ENCODE peak calls at places on chromosomes 13 and 19, in six cellular contexts. K is upper lobe of right lung, A is Caco-2, X is gastrocnemius medialis, I is DND-41, M is BJ. H is an unnamed sample.

GRCh38 chr19:46714523-46715106 is 2.3 kb downstream of the PRKD2 start:
- DNase-seq in M (no peak), I (no peak), K (no peak), A (peak; percentile 34), X (no peak), H (no peak)

GRCh38 chr13:100506600-100507422 is 81.8 kb downstream of the GGACT start:
- DNase-seq in A (no peak), K (no peak), X (no peak), M (no peak), I (no peak), H (no peak)

GRCh38 chr19:14580623-14581237 is 2.2 kb upstream of the CLEC17A start:
- DNase-seq in X (no peak), K (no peak), A (no peak), I (no peak), M (no peak), H (no peak)

GRCh38 chr19:45117167-45117594 is 24.2 kb downstream of the PPP1R37 start:
- DNase-seq in K (peak; percentile 80), A (no peak), X (no peak), M (no peak), I (peak; percentile 88), H (no peak)

GRCh38 chr13:40503966-40504591 is 162.4 kb downstream of the FOXO1 start:
- DNase-seq in I (no peak), K (no peak), M (peak; percentile 53), X (no peak), A (peak; percentile 80), H (peak; percentile 93)

GRCh38 chr13:113656831-113657671 is 947 bp downstream of the ATP4B start:
- DNase-seq in I (no peak), A (peak; percentile 28), M (no peak), K (peak; percentile 60), X (no peak), H (no peak)

GRCh38 chr19:42121666-42122069 is 10.6 kb downstream of the POU2F2 start:
- DNase-seq in M (peak; percentile 43), X (no peak), A (no peak), I (peak; percentile 35), K (no peak), H (no peak)

GRCh38 chr13:81639984-81640582 is 1299.2 kb upstream of the SPRY2 start:
- DNase-seq in M (no peak), A (peak; percentile 38), K (no peak), I (no peak), X (no peak), H (no peak)

GRCh38 chr19:31261651-31262331 is 87.4 kb downstream of the TSHZ3 start:
- DNase-seq in M (no peak), I (no peak), K (no peak), X (no peak), A (no peak), H (no peak)

DNA sequence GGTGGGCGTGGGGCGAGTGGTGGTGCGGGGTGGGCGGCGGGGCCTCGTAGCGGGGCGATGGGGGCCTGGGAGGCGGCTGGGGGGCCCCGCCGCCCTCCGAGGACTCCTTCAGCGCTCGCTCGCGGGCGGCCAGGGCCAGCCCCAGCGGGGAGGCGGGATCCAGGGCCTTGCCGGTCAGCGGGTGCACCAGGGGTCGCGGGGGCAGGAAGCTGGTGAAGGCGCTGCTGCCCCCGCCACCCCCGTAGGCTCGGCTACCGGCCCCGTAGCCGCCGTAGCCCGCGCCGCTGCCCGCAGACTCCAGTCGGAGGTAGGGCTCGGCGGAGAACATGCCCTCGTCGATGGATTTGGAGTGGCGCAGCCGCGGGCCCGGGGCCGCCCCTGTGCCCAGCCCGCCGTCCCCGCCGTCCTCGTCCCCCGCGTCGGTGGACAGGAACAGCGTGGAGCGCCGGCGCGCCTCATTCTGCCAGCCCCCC is 18.6 kb downstream of the C19orf81 start:
- DNase-seq in I (no peak), X (no peak), M (no peak), A (no peak), K (no peak), H (no peak)
- H3K4me3 ChIP-seq in I (no peak overlapping the region), X (no peak overlapping the region), M (no peak overlapping the region), A (no peak overlapping the region), K (no peak overlapping the region), H (no peak overlapping the region)

GRCh38 chr13:30111810-30112209 is 195.5 kb downstream of the KATNAL1 start:
- DNase-seq in X (no peak), A (no peak), M (no peak), K (no peak), I (peak; percentile 50), H (no peak)
- TF ChIP-seq CTCF in X (no peak), A (peak; percentile 37), M (peak; percentile 36), K (peak; percentile 7), I (peak; percentile 53), H (peak; percentile 37)

DNA sequence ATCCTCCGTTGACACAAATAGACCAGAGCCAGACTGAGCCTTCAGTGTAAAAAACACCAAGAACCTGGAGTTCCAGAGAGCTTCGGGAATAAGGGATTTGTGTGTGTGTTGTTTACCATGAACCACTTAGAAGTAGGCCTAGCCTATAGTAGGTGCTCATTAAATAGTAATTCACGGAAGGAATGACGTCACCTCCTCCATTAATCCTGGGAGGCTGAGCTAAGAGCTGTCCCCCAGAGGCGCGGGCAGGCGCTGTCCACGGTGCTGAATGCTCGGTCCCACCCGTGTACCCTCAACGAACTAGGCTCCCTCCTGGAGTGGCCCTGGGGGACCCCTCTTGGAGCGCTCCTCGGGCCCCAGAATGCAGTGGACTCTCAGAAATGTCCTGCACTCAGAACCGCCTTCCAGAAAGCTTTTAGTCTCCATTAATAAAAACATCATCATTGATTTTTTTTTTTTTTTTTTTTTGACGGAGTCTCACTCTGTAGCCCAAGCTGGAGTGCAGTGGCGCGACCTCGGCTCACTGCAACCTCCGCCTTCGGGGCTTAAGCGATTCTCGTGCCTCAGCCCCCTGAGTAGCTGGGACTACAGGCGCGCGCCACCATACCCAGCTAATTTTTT is 6.5 kb downstream of the UNC13A start:
- DNase-seq in M (no peak), X (no peak), K (no peak), A (no peak), I (peak; percentile 69), H (no peak)
- H3K27me3 ChIP-seq in M (no peaks in the 10 kb centered on the region), X (peaks cover 20% of the 10 kb centered on the region), K (peaks cover 5% of the 10 kb centered on the region), A (no peaks in the 10 kb centered on the region), I (peaks cover 12% of the 10 kb centered on the region), H (peaks cover 30% of the 10 kb centered on the region)

DNA sequence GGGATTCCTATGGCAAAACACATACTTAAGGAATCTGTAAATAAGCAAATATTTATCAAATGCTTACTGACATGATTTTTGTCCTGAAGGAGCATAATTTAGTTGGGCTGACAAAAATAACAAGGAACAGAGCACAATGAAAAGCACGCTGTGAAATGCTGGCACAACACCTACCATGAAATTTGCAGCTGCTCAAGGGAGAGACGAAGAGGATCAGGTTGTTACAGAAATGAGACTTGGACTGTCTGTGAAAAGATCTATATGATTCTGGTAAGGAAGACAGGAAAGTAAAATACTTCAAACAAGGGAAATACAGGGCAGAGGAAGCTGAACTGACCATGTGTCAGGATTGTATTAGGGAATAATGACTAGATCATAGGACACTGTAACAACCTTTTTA is 1556.2 kb downstream of the EFNB2 start:
- DNase-seq in A (no peak), K (no peak), X (no peak), M (no peak), I (no peak), H (no peak)
- H3K4me3 ChIP-seq in A (no peak overlapping the region), K (no peak overlapping the region), X (no peak overlapping the region), M (no peak overlapping the region), I (no peak overlapping the region), H (no peak overlapping the region)

GRCh38 chr19:39339636-39340035 is 2.6 kb upstream of the SAMD4B start:
- DNase-seq in M (no peak), X (no peak), K (no peak), A (no peak), I (no peak), H (no peak)

GRCh38 chr19:39341720-39342604 is at the start of gene SAMD4B:
- DNase-seq in M (peak; percentile 71), K (peak; percentile 100), A (peak; percentile 99), X (peak; percentile 98), I (peak; percentile 99), H (peak; percentile 71)

GRCh38 chr19:39342647-39343305 is 555 bp downstream of the SAMD4B start:
- DNase-seq in M (no peak), X (no peak), I (no peak), K (peak; percentile 72), A (no peak), H (no peak)

GRCh38 chr19:39345956-39346355 is 3.7 kb downstream of the SAMD4B start:
- DNase-seq in M (no peak), I (no peak), A (no peak), K (no peak), X (no peak), H (no peak)

DNA sequence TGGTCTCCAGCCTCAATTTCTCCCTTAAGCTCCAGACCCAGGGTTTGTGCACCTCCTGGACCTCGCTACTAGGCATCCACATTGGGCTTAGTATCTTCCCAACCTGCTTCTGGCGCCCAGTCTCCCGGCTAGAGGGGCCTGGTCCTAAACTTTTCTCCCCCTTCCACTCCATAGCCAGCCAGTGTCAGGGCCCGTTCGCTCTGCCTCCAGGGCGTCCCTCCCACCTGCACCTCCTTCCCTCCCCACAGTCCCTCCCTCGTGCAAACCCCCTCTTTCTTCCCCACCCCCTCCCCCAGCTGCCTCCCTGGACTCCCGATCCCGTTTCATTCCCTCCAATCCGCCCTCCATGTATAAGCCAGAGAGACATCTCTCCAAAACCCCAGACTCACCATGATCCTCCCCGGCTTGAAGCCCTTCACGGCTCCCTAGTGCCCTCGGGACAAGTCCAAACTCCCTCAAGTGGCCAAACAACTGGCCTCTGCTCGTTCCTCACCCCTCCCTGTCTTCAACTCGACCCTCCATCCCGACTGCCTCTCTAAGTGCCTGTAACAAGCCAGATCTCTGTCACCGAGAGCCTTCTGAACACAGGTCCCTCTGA is 1.0 kb upstream of the SAMD4B start:
- DNase-seq in M (no peak), K (no peak), A (peak; percentile 64), X (peak; percentile 14), I (peak; percentile 58), H (no peak)
- TF ChIP-seq CTCF in M (no peak), K (no peak), A (no peak), X (no peak), I (no peak), H (peak; percentile 6)

GRCh38 chr13:20350819-20351218 is 118.7 kb upstream of the GJB6 start:
- DNase-seq in M (no peak), K (no peak), I (no peak), X (no peak), A (no peak), H (no peak)

GRCh38 chr13:20351279-20352022 is 119.3 kb upstream of the GJB6 start:
- DNase-seq in I (no peak), A (no peak), K (no peak), M (no peak), X (no peak), H (no peak)

GRCh38 chr13:20349564-20350379 is 117.7 kb upstream of the GJB6 start:
- DNase-seq in X (peak; percentile 9), I (no peak), K (no peak), M (no peak), A (no peak), H (no peak)

GRCh38 chr13:20348645-20349408 is 116.7 kb upstream of the GJB6 start:
- DNase-seq in X (no peak), K (no peak), A (no peak), I (no peak), M (no peak), H (no peak)

GRCh38 chr13:20350380-20350763 is 118.3 kb upstream of the GJB6 start:
- DNase-seq in M (no peak), X (no peak), A (no peak), K (no peak), I (no peak), H (no peak)
- H3K27me3 ChIP-seq in M (peaks cover 5% of the 10 kb centered on the region), X (no peaks in the 10 kb centered on the region), A (peaks cover 1% of the 10 kb centered on the region), K (no peaks in the 10 kb centered on the region), I (no peaks in the 10 kb centered on the region), H (no peaks in the 10 kb centered on the region)

H was measured in kidney epithelial cell.